ENCODE peak calls at places on chromosomes 6 and 20, in ten cellular contexts. K, I, F, P, L, A, N, Y, Q and E are unnamed samples.

GRCh38 chr6:145023116-145023726 is 712.1 kb downstream of the EPM2A start:
- DNase-seq in K (no peak), I (no peak), F (no peak), P (no peak), L (no peak), A (no peak), N (no peak), Y (no peak), Q (no peak), E (no peak)

GRCh38 chr6:6942826-6943225 is 164.9 kb upstream of the RREB1 start:
- DNase-seq in K (peak; percentile 72), I (peak; percentile 46), F (peak; percentile 93), P (no peak), L (peak; percentile 86), A (no peak), N (no peak), Y (no peak), Q (peak; percentile 84), E (no peak)

GRCh38 chr6:131116755-131117360 is 18.4 kb upstream of the AKAP7 start:
- DNase-seq in K (no peak), I (no peak), F (no peak), P (peak; percentile 65), L (no peak), A (peak; percentile 5), N (no peak), Y (no peak), Q (peak; percentile 13), E (no peak)

GRCh38 chr6:113856011-113856551 is 1.1 kb upstream of the MARCKS start:
- DNase-seq in K (no peak), I (no peak), F (no peak), P (no peak), L (no peak), A (peak; percentile 22), N (peak; percentile 29), Y (peak; percentile 34), Q (no peak), E (no peak)

GRCh38 chr6:46927066-46927465 is 5.3 kb upstream of the ADGRF5 start:
- DNase-seq in K (no peak), I (no peak), F (no peak), P (no peak), L (no peak), A (no peak), N (no peak), Y (no peak), Q (no peak), E (no peak)

GRCh38 chr6:84798257-84798656 is 33.9 kb upstream of the TBX18 start:
- DNase-seq in K (no peak), I (no peak), F (no peak), P (no peak), L (no peak), A (no peak), N (no peak), Y (no peak), Q (no peak), E (no peak)

GRCh38 chr6:157518399-157519250 is 137.6 kb downstream of the ZDHHC14 start:
- DNase-seq in K (no peak), I (no peak), F (peak; percentile 56), P (no peak), L (peak; percentile 94), A (no peak), N (no peak), Y (no peak), Q (no peak), E (no peak)

GRCh38 chr6:40409143-40409542 is 178.0 kb downstream of the LRFN2 start:
- DNase-seq in K (no peak), I (no peak), F (no peak), P (no peak), L (no peak), A (no peak), N (no peak), Y (no peak), Q (no peak), E (no peak)

GRCh38 chr20:18852318-18852717 is 38.7 kb downstream of the SCP2D1 start:
- DNase-seq in K (no peak), I (no peak), F (no peak), P (no peak), L (no peak), A (no peak), N (no peak), Y (no peak), Q (no peak), E (no peak)

GRCh38 chr20:2242678-2243077 is 53.1 kb upstream of the TGM3 start:
- DNase-seq in K (no peak), I (no peak), F (no peak), P (no peak), L (no peak), A (no peak), N (no peak), Y (no peak), Q (no peak), E (no peak)

GRCh38 chr6:163986313-163986712 is 571.8 kb downstream of the QKI start:
- DNase-seq in K (no peak), I (no peak), F (no peak), P (no peak), L (no peak), A (no peak), N (no peak), Y (no peak), Q (no peak), E (no peak)

GRCh38 chr6:85449388-85449817 is 480 bp upstream of the NT5E start:
- DNase-seq in K (peak; percentile 75), I (peak; percentile 39), F (no peak), P (no peak), L (peak; percentile 85), A (no peak), N (no peak), Y (peak; percentile 20), Q (no peak), E (no peak)

GRCh38 chr20:8306916-8307315 is 174.8 kb downstream of the PLCB1 start:
- DNase-seq in K (no peak), I (no peak), F (no peak), P (no peak), L (no peak), A (peak; percentile 33), N (no peak), Y (peak; percentile 33), Q (no peak), E (no peak)

GRCh38 chr20:6976535-6976934 is 209.0 kb downstream of the BMP2 start:
- DNase-seq in K (no peak), I (no peak), F (no peak), P (no peak), L (no peak), A (no peak), N (no peak), Y (no peak), Q (peak; percentile 18), E (no peak)

GRCh38 chr6:5181494-5182287 is 79.1 kb downstream of the LYRM4 start:
- DNase-seq in K (no peak), I (no peak), F (no peak), P (no peak), L (no peak), A (no peak), N (no peak), Y (no peak), Q (peak; percentile 70), E (no peak)

GRCh38 chr6:5188646-5189045 is 72.1 kb downstream of the LYRM4 start:
- DNase-seq in K (no peak), I (no peak), F (no peak), P (no peak), L (no peak), A (no peak), N (no peak), Y (no peak), Q (no peak), E (no peak)

GRCh38 chr6:5179917-5180316 is 80.8 kb downstream of the LYRM4 start:
- DNase-seq in K (no peak), I (no peak), F (no peak), P (no peak), L (no peak), A (no peak), N (no peak), Y (no peak), Q (no peak), E (no peak)

GRCh38 chr6:5180636-5181035 is 80.1 kb downstream of the LYRM4 start:
- DNase-seq in K (no peak), I (no peak), F (no peak), P (no peak), L (no peak), A (no peak), N (no peak), Y (no peak), Q (no peak), E (no peak)

GRCh38 chr6:5184878-5185277 is 75.9 kb downstream of the LYRM4 start:
- DNase-seq in K (no peak), I (no peak), F (no peak), P (no peak), L (no peak), A (no peak), N (no peak), Y (no peak), Q (no peak), E (no peak)
- TF ChIP-seq CTCF in K (no peak), I (no peak), F (no peak), P (no peak), L (no peak), A (no peak), N (no peak), Y (no peak), Q (no peak), E (no peak)

DNA sequence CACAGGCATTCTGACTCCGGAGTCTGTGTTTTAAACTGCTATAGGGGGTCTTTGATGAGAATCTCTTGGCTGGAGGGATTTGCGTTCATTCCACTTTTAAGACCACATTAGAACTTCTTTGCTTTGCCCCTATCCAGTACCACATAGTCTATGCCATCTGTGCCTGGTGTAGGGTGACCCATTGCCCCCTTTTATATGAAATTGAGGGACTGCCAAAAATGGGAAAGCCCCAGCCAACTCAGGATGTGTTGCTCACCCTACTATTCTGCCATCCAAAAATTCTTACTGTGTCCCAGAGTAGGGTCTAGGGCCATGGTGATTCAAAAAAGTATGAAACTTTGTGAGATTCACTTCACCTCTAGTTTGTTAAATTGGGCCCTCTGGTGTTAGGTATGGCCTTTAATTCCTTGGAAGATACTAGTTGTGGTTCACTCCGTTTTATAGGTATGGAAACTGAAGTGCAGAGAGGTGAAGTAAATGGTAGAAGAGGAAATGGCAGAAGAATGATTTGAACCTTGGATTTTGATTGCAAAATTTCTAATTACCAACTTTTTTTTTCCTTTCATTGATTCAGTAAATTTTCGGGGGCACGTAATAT is 1.4 kb downstream of the PFDN4 start:
- DNase-seq in K (no peak), I (no peak), F (no peak), P (no peak), L (no peak), A (no peak), N (no peak), Y (no peak), Q (no peak), E (no peak)
- TF ChIP-seq CTCF in K (no peak), I (peak; percentile 15), F (no peak), P (no peak), L (no peak), A (peak; percentile 32), N (no peak), Y (no peak), Q (no peak), E (no peak)

GRCh38 chr6:26216886-26217713 is 129.9 kb downstream of the HFE start:
- DNase-seq in K (peak; percentile 97), I (no peak), F (peak; percentile 85), P (peak; percentile 91), L (peak; percentile 95), A (no peak), N (peak; percentile 84), Y (peak; percentile 85), Q (peak; percentile 55), E (peak; percentile 72)
- TF ChIP-seq CTCF in K (no peak), I (peak; percentile 50), F (peak; percentile 34), P (peak; percentile 33), L (no peak), A (peak; percentile 50), N (no peak), Y (no peak), Q (no peak), E (no peak)

GRCh38 chr20:61980647-61981583 is 84.8 kb downstream of the TAF4 start:
- DNase-seq in K (no peak), I (no peak), F (no peak), P (peak; percentile 76), L (no peak), A (peak; percentile 73), N (peak; percentile 54), Y (no peak), Q (peak; percentile 27), E (peak; percentile 22)
- TF ChIP-seq CTCF in K (no peak), I (peak; percentile 54), F (no peak), P (peak; percentile 95), L (no peak), A (peak; percentile 24), N (no peak), Y (peak; percentile 15), Q (peak; percentile 69), E (no peak)